ENCODE peak calls at places on chromosome 18, in four cellular contexts. J is fibroblast of the aortic adventitia, I is D721Med, Y is MM.1S. B is an unnamed sample.

GRCh38 chr18:79612291-79613108 is 67.1 kb upstream of the CTDP1 start:
- DNase-seq in J (no peak), I (no peak), Y (no peak), B (no peak)

GRCh38 chr18:67644226-67644625 is 127.7 kb upstream of the DSEL start:
- DNase-seq in J (no peak), I (no peak), Y (no peak), B (no peak)

GRCh38 chr18:44789704-44790103 is 109.0 kb downstream of the SETBP1 start:
- DNase-seq in J (peak), I (no peak), Y (no peak), B (peak)

GRCh38 chr18:66533693-66534092 is 70.2 kb downstream of the CDH19 start:
- DNase-seq in J (no peak), I (no peak), Y (no peak), B (no peak)

GRCh38 chr18:48982269-48982668 is 31.5 kb upstream of the SMAD7 start:
- DNase-seq in J (no peak), I (no peak), Y (no peak), B (no peak)

GRCh38 chr18:46061387-46061786 is 10.7 kb downstream of the PSTPIP2 start:
- DNase-seq in J (no peak), I (no peak), Y (peak), B (no peak)

GRCh38 chr18:79818036-79818435 is 20.3 kb downstream of the KCNG2 start:
- DNase-seq in J (no peak), I (no peak), Y (no peak), B (no peak)

GRCh38 chr18:50642439-50642838 is 82.6 kb downstream of the MAPK4 start:
- DNase-seq in J (no peak), I (no peak), Y (no peak), B (no peak)

GRCh38 chr18:10477121-10477862 is 22.9 kb downstream of the APCDD1 start:
- DNase-seq in J (no peak), I (no peak), Y (no peak), B (no peak)

GRCh38 chr18:48077291-48077690 is 146.8 kb upstream of the SMAD2 start:
- DNase-seq in J (no peak), I (no peak), Y (no peak), B (no peak)

GRCh38 chr18:62200121-62200914 is 13.3 kb downstream of the RELCH start:
- DNase-seq in J (peak), I (no peak), Y (no peak), B (no peak)

GRCh38 chr18:12851709-12852108 is 32.3 kb downstream of the PTPN2 start:
- DNase-seq in J (no peak), I (no peak), Y (no peak), B (no peak)

GRCh38 chr18:23422751-23423418 is 30.2 kb upstream of the RIOK3 start:
- DNase-seq in J (peak), I (no peak), Y (no peak), B (peak)

GRCh38 chr18:62723666-62724281 is 8.4 kb downstream of the PHLPP1 start:
- DNase-seq in J (peak), I (no peak), Y (no peak), B (no peak)

GRCh38 chr18:9987931-9988330 is 74.1 kb downstream of the VAPA start:
- DNase-seq in J (no peak), I (no peak), Y (no peak), B (no peak)

GRCh38 chr18:13437801-13438506 is 219.4 kb downstream of the LDLRAD4 start:
- DNase-seq in J (no peak), I (no peak), Y (peak), B (no peak)

GRCh38 chr18:56853961-56854360 is 202.8 kb downstream of the WDR7 start:
- DNase-seq in J (no peak), I (no peak), Y (no peak), B (no peak)

GRCh38 chr18:37570336-37570930 is 4.8 kb upstream of the CELF4 start:
- DNase-seq in J (no peak), I (no peak), Y (no peak), B (no peak)

GRCh38 chr18:11310476-11311086 is 161.2 kb upstream of the PIEZO2 start:
- DNase-seq in J (peak), I (no peak), Y (peak), B (no peak)

GRCh38 chr18:23356915-23357421 is 96.1 kb upstream of the RIOK3 start:
- DNase-seq in J (peak), I (no peak), Y (no peak), B (no peak)

GRCh38 chr18:36406805-36407204 is 109.3 kb downstream of the FHOD3 start:
- DNase-seq in J (no peak), I (no peak), Y (no peak), B (no peak)

GRCh38 chr18:57741273-57741672 is 61.8 kb downstream of the ATP8B1 start:
- DNase-seq in J (peak), I (no peak), Y (no peak), B (no peak)

GRCh38 chr18:9790261-9790660 is 82.2 kb downstream of the RAB31 start:
- DNase-seq in J (peak), I (no peak), Y (no peak), B (no peak)

GRCh38 chr18:46939337-46939963 is 22.0 kb downstream of the KATNAL2 start:
- DNase-seq in J (peak), I (no peak), Y (no peak), B (peak)

GRCh38 chr18:37716106-37716708 is 150.6 kb upstream of the CELF4 start:
- DNase-seq in J (no peak), I (no peak), Y (no peak), B (no peak)

GRCh38 chr18:79046522-79046921 is 22.7 kb upstream of the ATP9B start:
- DNase-seq in J (no peak), I (no peak), Y (no peak), B (no peak)

GRCh38 chr18:23972416-23972815 is 42.1 kb upstream of the TTC39C start:
- DNase-seq in J (no peak), I (no peak), Y (no peak), B (peak)

GRCh38 chr18:60130289-60130688 is 230.5 kb downstream of the PMAIP1 start:
- DNase-seq in J (no peak), I (no peak), Y (no peak), B (no peak)

GRCh38 chr18:8720141-8720540 is 14.8 kb downstream of the MTCL1 start:
- DNase-seq in J (no peak), I (no peak), Y (no peak), B (no peak)

GRCh38 chr18:61743775-61744531 is 148.9 kb downstream of the RNF152 start:
- DNase-seq in J (peak), I (no peak), Y (no peak), B (no peak)

GRCh38 chr18:293557-293956 is 25.7 kb upstream of the THOC1 start:
- DNase-seq in J (peak), I (no peak), Y (no peak), B (no peak)
- TF ChIP-seq CTCF in J (no peak), I (no peak), Y (no peak), B (no peak)

DNA sequence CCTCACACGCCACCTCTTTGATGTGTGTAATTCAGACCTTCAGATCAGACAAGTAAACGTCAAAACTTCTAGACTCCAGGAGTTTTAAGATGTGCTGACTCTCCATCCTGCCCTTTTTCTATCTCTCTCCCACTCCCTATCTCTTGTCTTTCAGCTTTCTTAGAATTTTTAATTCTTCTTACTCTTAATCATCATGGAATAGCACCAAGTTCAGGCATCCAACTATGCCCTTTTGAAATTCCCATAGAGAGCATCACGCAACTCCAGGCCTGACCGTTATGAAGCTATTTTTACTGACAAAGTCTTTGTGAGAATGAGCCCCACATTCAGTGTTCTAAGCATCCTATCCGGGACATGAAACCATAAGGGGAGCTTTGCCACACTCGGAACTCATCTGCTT is 62.6 kb downstream of the CTAGE1 start:
- DNase-seq in J (no peak), I (no peak), Y (no peak), B (no peak)
- TF ChIP-seq CTCF in J (no peak), I (no peak), Y (no peak), B (no peak)

DNA sequence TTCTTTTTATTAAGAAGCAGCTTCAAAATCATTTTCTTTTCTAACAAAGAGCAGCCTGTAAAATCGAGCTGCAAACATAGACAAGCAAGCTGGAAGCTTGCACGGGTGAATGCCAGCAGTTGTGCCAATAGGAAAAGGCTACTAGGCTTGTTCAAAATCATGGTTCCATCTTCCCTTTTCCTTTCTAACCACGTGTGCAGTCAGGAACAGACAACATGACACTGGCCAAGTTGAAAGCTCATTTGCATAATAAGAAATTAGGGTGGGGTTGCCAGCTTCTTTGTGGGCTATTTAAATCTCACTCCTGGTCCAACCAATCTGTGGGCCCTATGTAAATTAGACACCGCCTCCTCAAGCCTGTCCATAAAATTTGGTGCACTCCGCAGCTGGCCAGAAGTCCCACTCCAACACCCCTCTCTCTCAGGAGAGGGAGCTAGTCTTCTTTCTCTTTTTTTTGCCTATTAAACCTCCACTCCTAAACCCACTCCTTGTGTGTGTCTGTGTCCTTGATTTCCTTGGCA is 1948.4 kb upstream of the PIK3C3 start:
- DNase-seq in J (no peak), I (no peak), Y (no peak), B (no peak)
- TF ChIP-seq CTCF in J (no peak), I (peak), Y (no peak), B (no peak)

GRCh38 chr18:35239314-35239713 is 1.5 kb upstream of the ZNF397 start:
- DNase-seq in J (no peak), I (no peak), Y (no peak), B (no peak)

GRCh38 chr18:35242426-35242825 is 1.6 kb downstream of the ZNF397 start:
- DNase-seq in J (no peak), I (no peak), Y (no peak), B (no peak)

GRCh38 chr18:35241523-35241804 is 630 bp downstream of the ZNF397 start:
- DNase-seq in J (no peak), I (no peak), Y (peak), B (no peak)

GRCh38 chr18:35240664-35241522 is at the start of gene ZNF397:
- DNase-seq in J (peak), I (peak), Y (peak), B (peak)

DNA sequence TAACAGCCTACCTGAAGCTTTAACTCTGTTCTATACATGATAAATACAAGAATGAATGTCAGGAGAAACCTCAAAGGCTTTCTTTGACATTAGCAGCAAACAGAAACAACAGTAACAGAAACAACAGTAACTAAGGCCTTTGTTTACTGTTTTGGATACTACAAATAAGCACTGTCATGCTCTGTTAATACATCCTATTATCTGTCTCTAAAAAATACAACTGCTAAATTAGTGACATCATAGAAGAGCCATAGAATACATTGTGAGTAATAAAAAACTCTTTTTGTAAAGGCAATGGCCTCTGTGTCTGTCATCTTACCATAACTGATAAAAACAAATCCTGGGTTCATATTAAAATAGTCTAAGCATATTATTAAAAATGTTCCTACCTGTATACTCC is 3.9 kb upstream of the ZNF397 start:
- DNase-seq in J (no peak), I (no peak), Y (no peak), B (no peak)
- TF ChIP-seq CTCF in J (no peak), I (no peak), Y (no peak), B (no peak)

GRCh38 chr18:34223893-34224422 is 755 bp downstream of the NOL4 start:
- DNase-seq in J (peak), I (no peak), Y (no peak), B (no peak)

GRCh38 chr18:34223164-34223892 is 1.4 kb downstream of the NOL4 start:
- DNase-seq in J (peak), I (no peak), Y (no peak), B (no peak)

GRCh38 chr18:34222396-34223163 is 2.1 kb downstream of the NOL4 start:
- DNase-seq in J (peak), I (no peak), Y (peak), B (no peak)

GRCh38 chr18:34225218-34225553 is 473 bp upstream of the NOL4 start:
- DNase-seq in J (no peak), I (no peak), Y (no peak), B (no peak)

GRCh38 chr18:34224423-34225217 is at the start of gene NOL4:
- DNase-seq in J (peak), I (no peak), Y (no peak), B (no peak)
- TF ChIP-seq CTCF in J (no peak), I (peak), Y (no peak), B (peak)

B was measured in foreskin keratinocyte.